ENCODE peak calls at places on chromosomes 16 and 17, in nine cellular contexts. T is activated T-helper 1 cell treated with Interleukin-2 at 50 U/mL for 16 hours; O is activated T-cell treated with anti-CD3 and anti-CD28 coated beads, Interleukin-2, amount 50 U/mL, for 72 hours; W is upper lobe of right lung; J is endothelial cell of umbilical vein; D is activated CD4-positive, alpha-beta T cell treated with anti-CD3 and anti-CD28 coated beads, Interleukin-2, amount 10 ng/mL, durations not matched to agents 7 days and 5 days; E is mucosa of gallbladder; H is hypothalamus; I is T-helper 9 cell. G is an unnamed sample.

GRCh38 chr16:78563905-78564304 is 464.5 kb downstream of the WWOX start:
- DNase-seq in T (no peak), O (no peak), D (no peak), I (no peak), W (no peak), E (no peak), H (no peak), J (no peak), G (no peak)

GRCh38 chr17:62933986-62934385 is 32.0 kb upstream of the TANC2 start:
- DNase-seq in W (no peak), O (no peak), D (no peak), H (no peak), E (no peak), I (no peak), J (no peak), T (no peak), G (peak; percentile 33)

GRCh38 chr17:47252209-47252608 is 1.4 kb upstream of the ITGB3 start:
- DNase-seq in E (no peak), H (no peak), D (no peak), O (no peak), W (no peak), I (no peak), J (no peak), T (no peak), G (no peak)

GRCh38 chr16:14284930-14285541 is 213.9 kb downstream of the MRTFB start:
- DNase-seq in H (no peak), O (peak; percentile 73), J (peak; percentile 76), T (no peak), D (peak; percentile 67), E (no peak), W (peak; percentile 86), I (no peak), G (no peak)

GRCh38 chr17:31758646-31759045 is 100.4 kb downstream of the COPRS start:
- DNase-seq in D (no peak), E (no peak), T (no peak), H (no peak), W (no peak), O (no peak), I (no peak), J (no peak), G (no peak)

GRCh38 chr16:83717308-83717707 is 90.5 kb upstream of the HSBP1 start:
- DNase-seq in E (no peak), W (no peak), H (no peak), I (no peak), D (no peak), O (no peak), T (no peak), J (no peak), G (no peak)

GRCh38 chr17:53668854-53669253 is 153.9 kb upstream of the KIF2B start:
- DNase-seq in E (no peak), I (no peak), H (no peak), J (no peak), O (no peak), W (no peak), D (no peak), T (no peak), G (no peak)

GRCh38 chr16:11615756-11616447 is 29.2 kb upstream of the LITAF start:
- DNase-seq in J (no peak), O (no peak), I (no peak), T (no peak), E (no peak), W (no peak), D (no peak), H (no peak), G (no peak)

GRCh38 chr16:89077076-89077475 is 16.6 kb upstream of the ACSF3 start:
- DNase-seq in O (no peak), T (no peak), J (no peak), E (no peak), H (no peak), I (no peak), D (no peak), W (no peak), G (no peak)

GRCh38 chr16:30567160-30567990 is 4.1 kb downstream of the ZNF688 start:
- DNase-seq in E (no peak), H (no peak), W (no peak), D (peak; percentile 37), O (peak; percentile 71), T (no peak), I (peak; percentile 39), J (no peak), G (no peak)

GRCh38 chr17:62075308-62075815 is 10.3 kb upstream of the MED13 start:
- DNase-seq in I (no peak), W (no peak), J (no peak), E (no peak), D (no peak), T (no peak), O (peak; percentile 34), H (no peak), G (no peak)

GRCh38 chr16:89256651-89257254 is 39.2 kb downstream of the ZNF778 start:
- DNase-seq in H (peak; percentile 22), O (peak; percentile 89), J (peak; percentile 57), I (peak; percentile 64), T (peak; percentile 63), W (no peak), D (peak; percentile 63), E (peak; percentile 48), G (peak; percentile 28)

GRCh38 chr16:86952769-86953168 is 364.4 kb downstream of the C16orf95 start:
- DNase-seq in H (no peak), E (no peak), O (no peak), T (no peak), J (no peak), W (no peak), I (no peak), D (no peak), G (no peak)

GRCh38 chr17:80082403-80083135 is 18.8 kb upstream of the GAA start:
- DNase-seq in W (no peak), H (no peak), J (peak; percentile 59), O (peak; percentile 64), D (peak; percentile 72), I (peak; percentile 37), T (peak; percentile 25), E (peak; percentile 66), G (no peak)

GRCh38 chr17:69921046-69921445 is 154.0 kb upstream of the KCNJ16 start:
- DNase-seq in D (no peak), O (no peak), W (no peak), T (no peak), I (no peak), E (no peak), H (no peak), J (no peak), G (no peak)

GRCh38 chr17:2459917-2460271 is 51.8 kb downstream of the METTL16 start:
- DNase-seq in D (no peak), H (no peak), T (no peak), W (no peak), I (no peak), O (no peak), J (no peak), E (no peak), G (no peak)

GRCh38 chr17:77302682-77303081 is 161.9 kb downstream of the SEC14L1 start:
- DNase-seq in D (no peak), J (no peak), I (no peak), T (no peak), H (no peak), E (no peak), W (no peak), O (no peak), G (no peak)

GRCh38 chr16:8865145-8865882 is 3.5 kb downstream of the CARHSP1 start:
- DNase-seq in E (no peak), I (no peak), T (no peak), H (no peak), D (no peak), O (no peak), J (no peak), W (no peak), G (no peak)

GRCh38 chr17:48416971-48417370 is 13.0 kb downstream of the SKAP1 start:
- DNase-seq in O (no peak), H (no peak), D (no peak), W (no peak), J (no peak), E (no peak), I (no peak), T (no peak), G (no peak)

GRCh38 chr17:77496401-77496801 is 355.6 kb downstream of the SEC14L1 start:
- DNase-seq in D (no peak), O (no peak), T (no peak), H (no peak), E (no peak), W (peak; percentile 40), I (no peak), J (no peak), G (no peak)

GRCh38 chr17:76467366-76467765 is at the start of gene AANAT:
- DNase-seq in O (no peak), H (no peak), D (no peak), W (no peak), E (no peak), I (no peak), J (no peak), T (no peak), G (no peak)

GRCh38 chr16:2516391-2517240 is 2.9 kb downstream of the ATP6V0C start:
- DNase-seq in H (no peak), W (peak; percentile 75), O (no peak), T (no peak), D (no peak), J (peak; percentile 23), I (no peak), E (no peak), G (no peak)

GRCh38 chr17:694239-694638 is 20.4 kb downstream of the VPS53 start:
- DNase-seq in T (no peak), O (no peak), H (no peak), I (no peak), D (no peak), W (no peak), E (no peak), J (peak; percentile 78), G (no peak)

GRCh38 chr17:49708515-49709161 is 874 bp upstream of the SLC35B1 start:
- DNase-seq in W (no peak), J (no peak), H (no peak), T (no peak), E (no peak), O (no peak), I (no peak), D (no peak), G (no peak)

GRCh38 chr16:3454093-3454492 is 10.6 kb downstream of the NAA60 start:
- DNase-seq in O (no peak), T (no peak), I (no peak), J (no peak), D (no peak), E (no peak), H (no peak), W (no peak), G (no peak)

GRCh38 chr16:73057369-73058210 is 9.7 kb upstream of the ZFHX3 start:
- DNase-seq in T (no peak), H (no peak), I (no peak), O (peak; percentile 6), J (peak; percentile 52), E (no peak), D (no peak), W (peak; percentile 74), G (no peak)

GRCh38 chr17:65173284-65173793 is 36.2 kb downstream of the RGS9 start:
- DNase-seq in H (no peak), O (peak; percentile 79), I (peak; percentile 55), E (peak; percentile 39), T (peak; percentile 55), D (peak; percentile 83), J (peak; percentile 54), W (no peak), G (no peak)

GRCh38 chr17:28427372-28427771 is 21.4 kb upstream of the SLC46A1 start:
- DNase-seq in D (no peak), T (no peak), O (no peak), J (no peak), E (no peak), W (no peak), H (no peak), I (no peak), G (no peak)

GRCh38 chr16:56547120-56547948 is 17.5 kb upstream of the MT4 start:
- DNase-seq in O (no peak), W (no peak), E (no peak), I (no peak), J (no peak), D (no peak), T (no peak), H (no peak), G (peak; percentile 73)

GRCh38 chr16:19113577-19114358 is at the start of gene ITPRIPL2:
- DNase-seq in W (peak; percentile 96), T (no peak), D (no peak), E (peak; percentile 75), J (peak; percentile 83), H (peak; percentile 42), I (no peak), O (peak; percentile 20), G (no peak)